ENCODE peak calls at places on chromosomes 7 and 10, in four cellular contexts. C is CD8-positive, alpha-beta memory T cell; F is AG04450; K is anterior cingulate cortex. A is an unnamed sample.

GRCh38 chr10:124696446-124697392 is 47.5 kb downstream of the FAM53B start:
- DNase-seq in K (no peak), C (peak; percentile 49), F (no peak), A (no peak)

GRCh38 chr7:101673951-101674350 is 44.9 kb upstream of the MYL10 start:
- DNase-seq in C (no peak), F (no peak), K (no peak), A (no peak)

GRCh38 chr10:111113961-111114830 is 37.4 kb downstream of the ADRA2A start:
- DNase-seq in C (no peak), K (no peak), F (no peak), A (peak; percentile 89)

GRCh38 chr10:17785276-17785935 is 23.7 kb upstream of the MRC1 start:
- DNase-seq in K (no peak), F (no peak), C (no peak), A (no peak)

GRCh38 chr10:121654021-121654545 is 55.8 kb upstream of the FGFR2 start:
- DNase-seq in K (no peak), C (no peak), F (no peak), A (no peak)

GRCh38 chr10:79234391-79235318 is 112.6 kb upstream of the PPIF start:
- DNase-seq in C (no peak), K (no peak), F (no peak), A (no peak)

GRCh38 chr7:27062946-27063345 is 32.9 kb downstream of the HOXA1 start:
- DNase-seq in C (no peak), K (no peak), F (no peak), A (no peak)

GRCh38 chr7:158745057-158745715 is 40.6 kb upstream of the NCAPG2 start:
- DNase-seq in C (no peak), F (no peak), K (no peak), A (no peak)

GRCh38 chr10:15738237-15738928 is 18.7 kb upstream of the ITGA8 start:
- DNase-seq in F (no peak), C (no peak), K (no peak), A (no peak)

GRCh38 chr7:18345641-18346234 is 149.8 kb upstream of the HDAC9 start:
- DNase-seq in F (no peak), C (no peak), K (no peak), A (peak; percentile 37)

GRCh38 chr10:49737474-49738201 is 24.5 kb downstream of the OGDHL start:
- DNase-seq in F (no peak), C (no peak), K (no peak), A (no peak)

GRCh38 chr7:105304040-105304895 is 84.5 kb downstream of the SRPK2 start:
- DNase-seq in F (peak; percentile 7), K (no peak), C (no peak), A (no peak)

GRCh38 chr7:116770941-116771340 is 91.4 kb upstream of the CAPZA2 start:
- DNase-seq in F (no peak), C (no peak), K (no peak), A (no peak)

GRCh38 chr7:135966341-135967043 is 10.7 kb downstream of the MTPN start:
- DNase-seq in K (no peak), C (no peak), F (no peak), A (no peak)

GRCh38 chr7:132537451-132537850 is 38.8 kb downstream of the PLXNA4 start:
- DNase-seq in C (no peak), F (no peak), K (no peak), A (no peak)